ENCODE peak calls at places on chromosomes 2 and 18, in six cellular contexts. E is thyroid gland, W is right lobe of liver, U is body of pancreas, T is H1, V is GM12878. C is an unnamed sample. For H3K4me1, the result is how much of the 10 kb centered on the place peaks cover.

GRCh38 chr18:41391616-41392610 is 563.1 kb upstream of the PIK3C3 start:
- DNase-seq in E (peak), V (no peak), T (peak), W (no peak), U (peak), C (peak)

GRCh38 chr2:120890566-120891360 is 155.1 kb downstream of the GLI2 start:
- DNase-seq in W (peak), U (no peak), V (no peak), E (no peak), T (no peak), C (no peak)

GRCh38 chr2:9971105-9971818 is 19.8 kb downstream of the GRHL1 start:
- DNase-seq in U (no peak), T (no peak), W (no peak), E (no peak), V (no peak), C (no peak)

GRCh38 chr2:238238766-238239551 is 879 bp downstream of the HES6 start:
- DNase-seq in T (no peak), W (no peak), U (peak), V (no peak), E (peak), C (peak)

GRCh38 chr2:69993708-69994107 is 32.3 kb upstream of the ASPRV1 start:
- DNase-seq in V (no peak), W (no peak), T (no peak), U (no peak), E (peak), C (no peak)

GRCh38 chr2:217597140-217597539 is 405.7 kb downstream of the TNS1 start:
- DNase-seq in V (no peak), U (no peak), W (no peak), T (no peak), E (no peak), C (no peak)

GRCh38 chr2:191846787-191847620 is at the start of gene CAVIN2:
- DNase-seq in V (peak), T (no peak), E (peak), W (no peak), U (peak), C (peak)

GRCh38 chr2:109447251-109447661 is 166.5 kb downstream of the SEPTIN10 start:
- DNase-seq in U (no peak), T (no peak), W (no peak), V (no peak), E (no peak), C (no peak)

GRCh38 chr2:39501412-39501811 is 64.3 kb upstream of the MAP4K3 start:
- DNase-seq in T (no peak), U (no peak), V (no peak), W (no peak), E (no peak), C (no peak)

GRCh38 chr2:16722677-16723076 is 57.0 kb upstream of the CYRIA start:
- DNase-seq in U (no peak), V (no peak), T (peak), E (no peak), W (no peak), C (no peak)

GRCh38 chr18:55206941-55207340 is 247.7 kb upstream of the CCDC68 start:
- DNase-seq in U (no peak), E (no peak), V (no peak), W (no peak), T (no peak), C (no peak)

GRCh38 chr2:65137197-65137780 is 7.4 kb upstream of the RAB1A start:
- DNase-seq in T (no peak), V (no peak), W (no peak), U (no peak), E (no peak), C (no peak)

GRCh38 chr2:97988722-97989121 is 7.0 kb downstream of the TMEM131 start:
- DNase-seq in E (no peak), U (no peak), V (no peak), T (no peak), W (no peak), C (no peak)

GRCh38 chr2:236570081-236570979 is 705 bp downstream of the ACKR3 start:
- DNase-seq in V (no peak), U (no peak), W (no peak), T (no peak), E (peak), C (no peak)

GRCh38 chr2:232376260-232376659 is 2.3 kb upstream of the ALPP start:
- DNase-seq in T (no peak), W (no peak), V (no peak), E (no peak), U (no peak), C (no peak)

GRCh38 chr2:217047209-217047998 is 187.5 kb upstream of the TNP1 start:
- DNase-seq in U (no peak), T (no peak), W (no peak), V (no peak), E (no peak), C (no peak)

GRCh38 chr2:214591359-214591758 is 180.5 kb downstream of the VWC2L start:
- DNase-seq in U (no peak), T (no peak), V (no peak), E (no peak), W (no peak), C (no peak)

GRCh38 chr18:79321625-79322024 is 74.1 kb upstream of the NFATC1 start:
- DNase-seq in V (no peak), W (no peak), E (no peak), U (no peak), T (no peak), C (no peak)

GRCh38 chr2:47174731-47175361 is 19.7 kb upstream of the STPG4 start:
- DNase-seq in E (peak), W (no peak), T (no peak), U (peak), V (no peak), C (peak)

GRCh38 chr2:207516206-207516605 is 13.6 kb upstream of the CREB1 start:
- DNase-seq in E (no peak), U (no peak), V (no peak), W (no peak), T (no peak), C (no peak)

GRCh38 chr2:223585691-223586090 is 16.5 kb downstream of the SCG2 start:
- DNase-seq in T (no peak), V (no peak), U (peak), E (no peak), W (no peak), C (no peak)

GRCh38 chr18:55462652-55463051 is 125.3 kb downstream of the TCF4 start:
- DNase-seq in V (no peak), U (no peak), T (no peak), W (no peak), E (no peak), C (no peak)

GRCh38 chr18:69628774-69629359 is 228.2 kb downstream of the DOK6 start:
- DNase-seq in T (no peak), V (no peak), U (no peak), E (no peak), W (no peak), C (no peak)

GRCh38 chr2:56531668-56532420 is 348.1 kb downstream of the CCDC85A start:
- DNase-seq in U (no peak), T (no peak), E (peak), V (no peak), W (no peak), C (no peak)

GRCh38 chr2:191171708-191172355 is 21.0 kb upstream of the STAT4 start:
- DNase-seq in T (no peak), W (no peak), V (no peak), E (no peak), U (peak), C (no peak)

GRCh38 chr2:161223139-161223732 is 63.0 kb downstream of the TANK start:
- DNase-seq in U (no peak), E (no peak), W (no peak), T (no peak), V (no peak), C (no peak)

GRCh38 chr2:10555810-10556111 is 107.6 kb upstream of the ODC1 start:
- DNase-seq in U (no peak), E (no peak), V (no peak), W (no peak), T (no peak), C (no peak)

GRCh38 chr2:157803914-157804313 is 72.2 kb downstream of the ACVR1 start:
- DNase-seq in W (no peak), V (no peak), U (no peak), E (no peak), T (no peak), C (no peak)

GRCh38 chr18:1057367-1057766 is 152.7 kb downstream of the ADCYAP1 start:
- DNase-seq in W (no peak), T (no peak), V (no peak), E (no peak), U (no peak), C (no peak)

GRCh38 chr2:75356857-75357256 is 157.5 kb upstream of the TACR1 start:
- DNase-seq in W (no peak), V (no peak), T (no peak), E (no peak), U (no peak), C (no peak)

DNA sequence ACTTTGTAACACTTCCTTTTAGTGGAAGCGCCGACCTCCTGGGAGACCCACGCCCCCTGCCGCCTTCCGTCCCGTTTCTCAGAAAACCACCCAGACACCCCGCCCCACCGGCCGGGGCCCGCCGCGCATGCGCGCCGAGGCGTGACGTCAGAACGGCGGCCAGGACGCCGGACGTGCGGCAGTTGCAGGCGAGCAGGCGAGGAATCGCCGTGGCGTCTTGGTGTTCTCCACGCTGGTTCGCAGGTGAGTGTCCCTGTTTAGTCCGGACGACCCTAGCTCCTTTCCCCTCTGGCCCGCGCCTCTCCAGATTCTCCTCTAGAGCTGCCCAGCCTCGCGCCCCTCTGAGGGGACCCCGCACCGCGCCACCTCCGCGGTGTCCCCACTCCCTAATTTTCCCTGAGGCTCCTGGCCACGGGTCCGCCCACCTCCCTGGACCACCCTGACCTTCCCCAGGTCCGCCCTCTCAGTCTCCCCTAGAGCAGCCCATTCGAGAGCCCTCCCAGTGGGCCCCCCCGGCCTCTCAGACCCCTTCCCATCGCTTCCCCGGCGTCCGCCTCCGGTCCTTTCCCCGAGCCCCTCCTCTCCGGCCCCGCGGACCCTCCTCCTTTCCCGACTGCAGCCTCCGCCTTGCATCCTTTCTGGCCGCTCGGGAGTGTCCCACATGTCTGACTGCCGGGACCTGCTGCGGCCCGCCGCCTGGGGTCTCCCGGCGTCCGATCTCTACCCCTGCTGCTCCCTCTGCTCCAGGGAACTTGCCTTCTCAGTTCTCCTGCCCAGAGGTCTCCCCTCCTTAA is at the start of gene PLEKHB2:
- DNase-seq in W (peak), U (peak), T (peak), E (peak), V (peak), C (peak)
- TF ChIP-seq POLR2A in W (peak), U (peak), T (peak), E (peak), V (peak), C (peak)

DNA sequence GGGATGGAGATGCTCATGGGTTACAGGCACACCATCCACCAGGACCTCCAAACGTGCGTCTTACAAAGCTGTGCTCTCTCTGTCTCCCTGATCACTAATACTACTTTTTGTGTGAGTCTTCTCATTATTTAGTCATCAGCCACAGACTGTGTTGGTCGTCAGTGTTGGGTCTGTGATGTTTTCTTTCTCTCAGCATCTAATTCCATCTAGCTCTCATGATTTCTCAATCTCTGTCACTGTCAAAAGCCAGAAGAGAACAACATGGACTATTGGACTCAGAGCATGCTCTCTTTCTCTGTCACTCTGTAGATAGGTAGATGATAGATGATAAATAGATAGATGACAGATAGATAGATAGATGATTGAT is 6.0 kb upstream of the ARL4C start:
- DNase-seq in V (no peak), W (no peak), E (no peak), U (no peak), T (no peak), C (no peak)
- H3K4me3 ChIP-seq in V (no peak), W (no peak), E (no peak), U (no peak), T (no peak), C (no peak)

DNA sequence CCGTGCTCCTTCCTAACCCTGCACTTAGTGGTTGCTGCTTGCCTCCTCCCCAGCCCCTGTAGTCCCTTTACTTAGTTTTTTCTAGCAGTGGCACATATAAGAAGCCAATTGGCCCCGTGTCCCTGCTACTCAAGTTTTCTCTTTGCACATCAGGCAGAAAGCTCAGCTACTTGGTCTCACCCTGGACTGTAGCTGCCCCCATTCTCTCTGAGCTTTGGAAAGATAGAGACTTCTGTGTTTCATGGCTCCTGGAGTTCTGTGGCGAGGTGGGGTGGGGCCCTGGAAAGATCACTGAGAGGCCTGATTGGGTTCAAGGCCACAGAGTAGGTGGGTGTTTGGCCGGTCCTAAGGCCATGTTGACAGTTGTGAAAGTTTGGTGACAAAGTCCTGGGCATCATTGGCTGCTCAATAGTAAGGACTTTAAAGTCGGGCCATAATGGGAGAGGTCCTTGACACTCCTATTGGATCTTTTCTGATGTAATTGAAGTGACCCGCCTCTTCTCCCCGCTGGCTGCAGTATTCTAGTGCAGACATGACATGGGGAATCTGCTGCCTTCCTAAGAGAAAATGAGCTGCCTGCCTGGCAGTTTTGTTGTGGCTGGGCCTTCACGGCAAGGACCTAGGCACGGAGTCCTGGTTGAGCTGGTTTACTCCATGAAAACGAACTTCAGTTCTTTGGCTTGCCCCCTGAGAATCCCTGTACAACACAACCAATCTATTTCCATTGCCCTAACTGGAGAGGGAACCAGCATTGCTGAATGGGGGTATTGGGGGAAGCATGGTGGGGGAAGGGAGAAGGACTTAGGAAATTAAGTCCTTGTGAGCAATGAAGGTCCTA is 26.2 kb upstream of the CYP27A1 start:
- DNase-seq in W (peak), V (no peak), T (no peak), U (no peak), E (no peak), C (no peak)
- H3K4me1 ChIP-seq in W (half or more), V (under half), T (under half), U (under half), E (under half), C (under half)

DNA sequence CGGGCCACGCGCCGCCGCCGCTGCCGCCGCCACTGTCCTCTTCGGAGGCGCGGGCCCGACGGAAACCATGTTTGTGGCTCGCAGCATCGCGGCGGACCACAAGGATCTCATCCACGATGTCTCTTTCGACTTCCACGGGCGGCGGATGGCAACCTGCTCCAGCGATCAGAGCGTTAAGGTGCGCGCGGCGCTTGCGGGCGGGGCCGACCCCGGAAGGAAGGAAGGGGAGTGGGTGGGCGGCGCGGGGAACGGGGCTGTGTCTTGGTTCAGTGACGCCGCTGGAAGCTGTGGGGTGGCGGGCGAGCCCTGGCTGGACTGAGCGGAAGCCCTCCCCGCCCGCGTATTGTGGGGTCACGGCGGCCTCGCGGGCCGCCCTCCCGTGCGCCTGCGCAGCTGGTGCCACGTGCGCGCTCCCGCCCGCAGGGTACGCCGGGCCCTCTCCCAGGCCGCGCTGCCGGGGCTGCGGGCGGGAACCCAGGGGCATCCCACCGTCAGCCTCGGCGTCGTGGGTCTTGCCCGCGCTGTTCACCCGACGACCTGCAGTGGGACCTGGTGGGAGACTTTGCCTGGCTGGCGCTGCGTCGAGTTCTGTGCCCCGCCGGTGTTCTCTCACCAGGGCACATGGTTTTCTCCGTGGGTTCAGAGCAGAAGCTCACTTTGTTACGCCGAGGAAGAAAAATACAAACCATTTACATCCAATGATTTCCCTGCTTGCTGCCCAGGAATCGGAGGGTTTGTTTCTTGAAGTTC is 419 bp downstream of the SEH1L start:
- DNase-seq in T (peak), V (peak), W (peak), U (peak), E (peak), C (peak)
- TF ChIP-seq POLR2A in T (peak), V (peak), W (peak), U (peak), E (peak), C (peak)

GRCh38 chr18:8703781-8704301 is 1.5 kb upstream of the MTCL1 start:
- DNase-seq in V (no peak), E (peak), T (no peak), W (no peak), U (peak), C (no peak)
- H3K4me3 ChIP-seq in V (no peak), E (peak), T (peak), W (no peak), U (no peak), C (peak)

DNA sequence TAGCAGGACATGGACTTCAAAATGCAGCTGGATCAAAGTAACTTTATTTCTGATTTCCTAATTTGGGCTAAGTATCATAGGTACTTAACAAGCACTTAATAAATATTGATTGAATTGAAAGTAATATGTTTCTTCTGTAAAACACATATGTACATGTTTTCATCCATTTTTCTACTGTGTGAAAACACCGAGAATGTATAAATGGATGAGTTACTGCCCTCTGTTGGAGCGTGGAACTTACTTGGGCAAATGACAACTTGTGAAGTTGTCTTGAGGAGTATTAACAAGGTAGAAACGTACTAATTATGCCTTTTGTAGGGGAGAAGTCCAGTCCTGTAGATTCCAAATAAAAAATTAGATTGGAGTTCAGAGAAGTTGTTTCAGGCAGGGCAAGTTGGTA is 87.2 kb downstream of the PHLPP1 start:
- DNase-seq in U (peak), V (no peak), E (no peak), T (no peak), W (no peak), C (no peak)
- H3K4me1 ChIP-seq in U (under half), V (under half), E (under half), T (under half), W (under half), C (under half)

GRCh38 chr2:73779472-73780241 is at the start of gene DUSP11:
- DNase-seq in U (peak), T (peak), V (peak), W (peak), E (peak), C (peak)
- TF ChIP-seq POLR2A in U (peak), T (peak), V (peak), W (peak), E (peak), C (peak)

GRCh38 chr18:50398099-50398498 is 23.3 kb downstream of the SKA1 start:
- DNase-seq in E (no peak), W (no peak), U (no peak), T (no peak), V (no peak), C (no peak)

GRCh38 chr18:50401334-50401733 is 26.5 kb downstream of the SKA1 start:
- DNase-seq in E (no peak), T (no peak), W (no peak), V (no peak), U (no peak), C (no peak)

GRCh38 chr18:50398947-50399346 is 24.1 kb downstream of the SKA1 start:
- DNase-seq in V (no peak), U (no peak), W (no peak), E (no peak), T (no peak), C (no peak)

GRCh38 chr18:50399582-50399981 is 24.7 kb downstream of the SKA1 start:
- DNase-seq in T (no peak), W (no peak), V (no peak), E (no peak), U (no peak), C (no peak)

GRCh38 chr18:50401888-50402287 is 27.0 kb downstream of the SKA1 start:
- DNase-seq in T (no peak), W (peak), U (peak), E (peak), V (no peak), C (peak)
- H3K4me3 ChIP-seq in T (no peak), W (no peak), U (no peak), E (no peak), V (no peak), C (no peak)

GRCh38 chr2:58720770-58721697 is 479.9 kb upstream of the FANCL start:
- DNase-seq in E (no peak), U (no peak), W (no peak), T (no peak), V (no peak), C (no peak)
- H3K4me1 ChIP-seq in E (under half), U (under half), W (under half), T (under half), V (under half), C (under half)